ENCODE peak calls at places on chromosomes 3 and 15, in four cellular contexts. L is endodermal cell, K is ascending aorta, P is PC-3. O is an unnamed sample. For H3K9me3 and H3K4me1, the result is how much of the 10 kb centered on the place peaks cover.

GRCh38 chr3:41580274-41580959 is 381.1 kb downstream of the CTNNB1 start:
- DNase-seq in L (no peak), K (no peak), P (no peak), O (no peak)

GRCh38 chr3:68893600-68894239 is 38.6 kb downstream of the TAFA4 start:
- DNase-seq in K (no peak), P (peak), L (no peak), O (peak)

GRCh38 chr15:74196175-74196574 is 6.4 kb downstream of the STRA6 start:
- DNase-seq in K (no peak), P (peak), L (no peak), O (no peak)

GRCh38 chr3:15331606-15332404 is 581 bp downstream of the SH3BP5 start:
- DNase-seq in P (peak), K (peak), L (no peak), O (peak)

GRCh38 chr3:138348950-138349739 is 766 bp downstream of the MRAS start:
- DNase-seq in L (peak), K (no peak), P (no peak), O (no peak)

GRCh38 chr15:68608206-68608843 is 29.5 kb downstream of the CORO2B start:
- DNase-seq in L (no peak), P (no peak), K (peak), O (no peak)

GRCh38 chr3:160929595-160929994 is 173.6 kb downstream of the PPM1L start:
- DNase-seq in P (peak), K (no peak), L (peak), O (no peak)

GRCh38 chr15:63528138-63528659 is 23.8 kb downstream of the USP3 start:
- DNase-seq in K (no peak), P (no peak), L (no peak), O (no peak)

GRCh38 chr3:71984843-71985594 is 200.1 kb upstream of the PROK2 start:
- DNase-seq in P (no peak), L (no peak), K (no peak), O (peak)

GRCh38 chr3:49422379-49423248 is at the start of gene AMT:
- DNase-seq in P (no peak), L (peak), K (no peak), O (no peak)

GRCh38 chr15:68375716-68376220 is 56.2 kb downstream of the ITGA11 start:
- DNase-seq in P (no peak), L (no peak), K (peak), O (no peak)

DNA sequence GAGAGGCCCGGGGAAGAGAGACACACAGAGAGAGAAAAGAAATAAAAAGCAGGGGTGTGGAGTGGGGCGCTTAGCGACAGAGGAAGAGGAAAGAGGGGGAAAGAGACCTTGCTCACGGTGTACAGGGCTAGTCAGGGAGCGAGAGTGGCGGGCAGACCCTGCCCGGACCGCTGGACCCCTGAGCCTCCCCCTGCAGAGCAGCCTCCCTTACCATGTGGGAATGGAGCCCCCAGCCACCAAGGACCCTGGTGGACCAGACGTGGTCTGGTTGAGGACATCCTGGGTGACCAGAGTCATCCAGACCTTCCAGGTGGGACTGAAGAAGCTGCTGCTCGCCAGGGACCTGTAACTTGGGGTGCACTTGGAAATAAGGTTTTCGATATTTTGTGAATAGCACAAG is 129.6 kb downstream of the CHSY1 start:
- DNase-seq in L (peak), K (no peak), P (no peak), O (no peak)
- H3K4me3 ChIP-seq in L (no peak), K (peak), P (no peak), O (no peak)

DNA sequence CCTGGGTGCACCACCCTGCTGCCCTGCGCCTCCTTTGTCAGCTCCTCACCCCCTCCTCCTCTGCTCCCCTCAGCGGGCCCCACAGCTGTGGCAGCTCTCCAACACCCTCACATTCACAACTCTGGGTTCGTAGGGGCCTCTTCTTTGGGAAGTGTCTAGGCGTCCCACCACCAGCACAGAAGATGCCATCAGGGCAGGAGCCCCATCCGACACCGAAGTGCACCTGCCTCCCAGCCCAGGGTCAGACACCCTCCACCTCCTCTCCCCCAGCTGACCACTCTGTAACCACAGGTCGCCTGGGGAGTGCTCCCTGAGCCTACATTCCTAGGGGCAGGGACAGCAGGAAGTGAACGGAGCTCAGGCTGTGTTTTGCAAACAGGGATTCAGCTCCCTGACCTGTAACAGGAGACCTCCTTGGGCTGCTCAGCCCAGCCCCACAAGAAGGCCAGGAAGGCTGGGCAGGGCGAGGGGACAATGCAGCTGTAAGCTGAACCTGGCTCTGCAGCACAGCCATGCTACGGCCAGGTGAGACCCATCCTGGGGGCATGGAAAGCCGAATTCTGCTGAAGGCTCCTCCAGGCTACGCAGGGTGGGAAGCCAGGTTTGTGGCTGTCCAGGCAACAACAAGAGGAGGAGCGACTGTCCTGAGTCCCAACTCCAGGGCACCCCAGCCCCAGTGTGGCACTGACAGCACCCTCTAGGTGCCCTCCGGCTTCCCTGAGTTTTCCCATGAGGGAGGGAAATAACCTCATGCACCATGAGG is 269.0 kb downstream of the GOLGA6L6 start:
- DNase-seq in P (no peak), L (no peak), K (no peak), O (no peak)
- H3K9me3 ChIP-seq in P (under half), L (half or more), K (under half), O (under half)

GRCh38 chr3:35944915-35945710 is 305.8 kb downstream of the ARPP21 start:
- DNase-seq in P (peak), K (no peak), L (no peak), O (no peak)

GRCh38 chr3:35950045-35950444 is 310.7 kb downstream of the ARPP21 start:
- DNase-seq in K (no peak), L (no peak), P (no peak), O (no peak)

GRCh38 chr3:35946121-35946856 is 307.0 kb downstream of the ARPP21 start:
- DNase-seq in K (no peak), L (no peak), P (peak), O (no peak)

DNA sequence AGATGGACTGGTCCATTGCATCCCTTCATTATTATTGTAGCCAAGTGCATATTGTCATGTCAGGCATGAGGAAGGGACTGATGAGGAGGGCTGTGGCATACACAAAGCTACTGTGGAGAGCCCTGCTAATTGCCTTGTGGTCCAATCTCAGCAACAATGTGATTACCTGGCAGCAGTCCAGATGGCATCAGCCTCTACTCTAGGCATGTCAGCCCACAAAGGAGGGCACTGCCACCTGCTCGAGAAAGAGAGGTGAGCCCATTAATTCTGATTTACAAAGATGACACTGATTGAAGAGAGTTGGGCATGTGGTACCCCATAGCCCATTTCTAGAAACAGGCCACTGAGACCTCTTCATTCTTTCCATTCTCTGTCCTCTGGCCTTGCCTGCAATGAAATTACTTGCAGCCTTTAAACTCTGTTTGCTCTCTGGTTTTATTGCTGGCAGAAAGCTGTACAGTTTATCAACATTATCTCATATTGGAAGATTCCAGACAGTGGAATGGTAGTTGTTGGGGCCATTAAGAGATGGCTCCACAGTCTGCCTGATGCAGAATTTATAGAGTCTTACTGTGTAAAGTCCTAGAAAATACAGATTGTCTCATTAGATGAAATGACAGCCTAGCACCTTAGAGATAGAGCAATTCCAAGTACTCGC is 307.7 kb downstream of the ARPP21 start:
- DNase-seq in K (no peak), L (no peak), P (no peak), O (no peak)
- H3K4me1 ChIP-seq in K (under half), L (under half), P (under half), O (under half)

GRCh38 chr15:77596821-77597803 is 35.6 kb downstream of the LINGO1 start:
- DNase-seq in P (no peak), L (no peak), K (no peak), O (no peak)

GRCh38 chr15:77602800-77603199 is 29.9 kb downstream of the LINGO1 start:
- DNase-seq in L (no peak), P (no peak), K (no peak), O (no peak)

GRCh38 chr15:77597804-77598453 is 34.8 kb downstream of the LINGO1 start:
- DNase-seq in K (no peak), L (no peak), P (no peak), O (no peak)

GRCh38 chr15:77599899-77600298 is 32.8 kb downstream of the LINGO1 start:
- DNase-seq in L (peak), P (no peak), K (no peak), O (no peak)

DNA sequence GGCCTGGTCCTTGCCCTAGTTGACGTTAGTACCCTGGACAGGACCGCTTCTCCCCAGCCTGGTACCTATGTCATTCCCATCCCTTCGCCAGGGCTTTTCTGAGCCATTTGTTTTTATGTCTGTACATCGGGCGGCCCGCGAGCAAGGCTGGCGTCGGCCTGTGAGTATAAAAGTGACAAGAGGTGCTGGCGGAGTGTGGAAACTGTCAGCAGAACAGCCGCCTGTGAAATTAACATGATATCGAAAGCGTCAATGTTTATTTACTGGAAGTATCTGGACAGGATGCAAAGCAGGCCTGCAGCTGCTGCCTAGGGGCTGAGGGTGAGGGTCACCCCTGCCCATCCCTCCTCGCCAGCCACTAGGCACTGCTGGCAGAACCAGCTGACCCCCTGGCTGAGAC is 33.4 kb downstream of the LINGO1 start:
- DNase-seq in K (no peak), P (no peak), L (no peak), O (no peak)
- H3K4me3 ChIP-seq in K (no peak), P (no peak), L (no peak), O (no peak)

O was measured in naive thymus-derived CD4-positive, alpha-beta T cell.